ENCODE peak calls at places on chromosomes 11 and 22, in ten cellular contexts. P is stomach, W is dorsolateral prefrontal cortex, J is uterus, D is foreskin fibroblast, Z is WERI-Rb-1, O is GM06990, F is right atrium auricular region, H is HCT116, A is choroid plexus epithelial cell. X is an unnamed sample.

GRCh38 chr11:3042496-3043314 is 14.5 kb downstream of the CARS1 start:
- DNase-seq in H (no peak), Z (no peak), P (no peak), O (no peak), W (no peak), F (no peak), D (no peak), J (no peak), A (no peak), X (no peak)

GRCh38 chr22:45218974-45219373 is 21.7 kb downstream of the KIAA0930 start:
- DNase-seq in A (no peak), Z (no peak), P (no peak), W (no peak), H (no peak), J (no peak), F (no peak), O (no peak), D (no peak), X (peak; percentile 58)

GRCh38 chr22:41480397-41480735 is 11.4 kb downstream of the ACO2 start:
- DNase-seq in D (peak; percentile 56), H (no peak), O (no peak), A (peak; percentile 77), J (no peak), P (no peak), Z (no peak), W (no peak), F (no peak), X (no peak)

GRCh38 chr11:77400775-77401469 is 73.0 kb downstream of the PAK1 start:
- DNase-seq in W (no peak), H (no peak), P (no peak), Z (no peak), O (no peak), A (no peak), D (no peak), J (no peak), F (no peak), X (no peak)

GRCh38 chr11:13883042-13883441 is 79.5 kb upstream of the SPON1 start:
- DNase-seq in Z (no peak), A (no peak), F (no peak), D (no peak), O (no peak), J (no peak), P (no peak), H (no peak), W (no peak), X (peak; percentile 1)

GRCh38 chr11:66853242-66854229 is 3.3 kb upstream of the LRFN4 start:
- DNase-seq in J (no peak), H (no peak), D (no peak), O (no peak), W (no peak), F (no peak), P (no peak), Z (no peak), A (no peak), X (no peak)

GRCh38 chr11:69464621-69464960 is 16.9 kb upstream of the LINC01488 start:
- DNase-seq in P (no peak), Z (no peak), A (no peak), D (no peak), F (no peak), O (no peak), J (no peak), W (no peak), H (no peak), X (no peak)

GRCh38 chr11:134385171-134385570 is 26.9 kb downstream of the B3GAT1 start:
- DNase-seq in J (no peak), A (no peak), W (no peak), O (no peak), H (no peak), F (no peak), Z (no peak), D (no peak), P (no peak), X (no peak)

GRCh38 chr22:36687516-36687915 is 16.0 kb downstream of the CACNG2 start:
- DNase-seq in J (no peak), P (no peak), Z (peak; percentile 85), F (no peak), H (no peak), W (no peak), O (no peak), A (no peak), D (no peak), X (no peak)

GRCh38 chr22:20171288-20172037 is 20.6 kb upstream of the CCDC188 start:
- DNase-seq in W (no peak), O (no peak), Z (no peak), D (no peak), P (no peak), J (no peak), F (no peak), H (no peak), A (no peak), X (no peak)

GRCh38 chr11:2799881-2800654 is 85.5 kb downstream of the CDKN1C start:
- DNase-seq in Z (peak; percentile 4), J (peak; percentile 10), F (no peak), D (no peak), O (no peak), H (no peak), A (no peak), P (peak; percentile 38), W (peak; percentile 29), X (no peak)

GRCh38 chr11:44112083-44112865 is 16.8 kb downstream of the EXT2 start:
- DNase-seq in A (peak; percentile 57), W (no peak), P (no peak), Z (no peak), F (no peak), J (no peak), H (no peak), O (no peak), D (peak; percentile 89), X (no peak)

GRCh38 chr11:36899796-36900195 is 301.8 kb upstream of the RAG2 start:
- DNase-seq in H (no peak), J (no peak), A (no peak), F (no peak), P (no peak), Z (no peak), O (no peak), D (no peak), W (no peak), X (no peak)

GRCh38 chr22:24289781-24290181 is 19.1 kb downstream of the SPECC1L start:
- DNase-seq in F (no peak), O (no peak), J (no peak), W (no peak), D (no peak), A (no peak), Z (peak; percentile 42), P (no peak), H (no peak), X (no peak)

GRCh38 chr11:94855666-94856065 is 87.5 kb downstream of the AMOTL1 start:
- DNase-seq in J (no peak), F (no peak), H (no peak), Z (no peak), O (no peak), D (no peak), P (no peak), A (peak; percentile 63), W (no peak), X (no peak)

GRCh38 chr11:123330948-123331347 is 99.1 kb upstream of the GRAMD1B start:
- DNase-seq in J (no peak), P (no peak), A (no peak), H (no peak), D (no peak), F (no peak), W (no peak), Z (no peak), O (no peak), X (no peak)

DNA sequence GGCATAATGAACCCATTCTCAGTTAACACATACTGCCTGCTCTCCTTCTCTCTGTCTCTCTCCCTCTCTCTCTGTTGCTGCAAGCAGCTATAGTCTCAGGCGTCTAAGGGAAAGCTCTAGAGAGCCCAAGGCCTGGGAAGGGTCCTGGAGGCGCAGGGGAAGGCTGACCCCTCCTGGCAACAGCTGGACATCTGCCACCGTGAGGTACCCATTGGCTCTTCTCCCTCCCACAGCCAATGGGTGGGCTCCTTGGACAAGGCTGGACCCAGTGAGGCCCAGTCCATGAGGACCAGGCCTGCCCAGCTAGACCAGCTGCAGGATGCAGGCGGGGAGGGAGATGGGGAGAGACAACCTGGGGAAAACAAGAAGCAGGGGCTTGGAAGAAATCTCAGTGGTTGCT is 349.8 kb downstream of the BUD13 start:
- DNase-seq in A (no peak), O (no peak), H (no peak), W (no peak), D (no peak), P (no peak), Z (peak; percentile 79), J (no peak), F (no peak), X (no peak)
- TF ChIP-seq CTCF in A (no peak), O (no peak), H (no peak), W (no peak), D (no peak), P (no peak), Z (peak; percentile 77), J (no peak), F (no peak), X (no peak)

DNA sequence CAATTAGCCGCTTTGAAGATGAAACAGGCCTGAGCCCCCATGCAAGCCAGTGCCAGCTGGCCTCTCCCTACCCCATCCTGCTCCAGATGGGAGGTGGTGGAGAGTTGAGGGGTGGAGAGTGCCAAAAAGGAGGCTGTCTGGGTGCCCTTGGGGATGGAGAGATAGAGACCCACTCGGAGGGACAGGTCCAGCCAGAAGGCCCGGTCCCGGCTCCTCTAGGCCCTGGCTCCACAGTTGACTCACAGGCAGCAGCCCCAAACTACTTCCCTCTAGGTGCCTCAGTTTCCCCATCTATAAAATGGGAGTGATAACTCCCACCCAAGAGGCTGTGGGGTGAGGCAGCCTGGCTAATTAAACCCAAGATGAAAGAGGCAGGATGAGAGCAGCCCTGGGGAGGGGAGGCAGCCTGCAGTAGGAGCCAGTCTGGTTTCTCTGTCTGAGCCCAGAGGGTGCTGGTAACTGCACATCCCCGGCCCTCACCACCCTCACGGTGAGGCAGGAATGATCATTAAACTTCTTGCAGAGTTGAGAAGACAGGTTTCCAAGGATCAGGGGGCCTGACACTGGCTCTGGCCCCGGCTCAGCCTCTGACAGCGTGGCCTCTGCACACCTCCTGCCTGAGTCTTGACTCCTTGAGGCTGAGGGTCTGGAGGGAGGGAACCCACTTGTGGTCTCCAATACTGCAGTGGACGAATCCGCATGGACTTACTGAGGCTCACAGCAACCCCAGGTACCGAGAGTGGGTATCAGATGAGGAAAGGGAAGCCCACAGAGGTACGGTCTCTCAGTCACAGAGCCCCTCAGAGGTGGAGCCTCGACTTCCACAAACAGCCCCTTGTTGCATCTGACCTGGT is 1.4 kb upstream of the AP5B1 start:
- DNase-seq in P (no peak), H (no peak), J (no peak), D (no peak), Z (no peak), A (no peak), F (no peak), W (no peak), O (no peak), X (no peak)
- H3K4me3 ChIP-seq in P (no peak overlapping the region), H (no peak overlapping the region), J (no peak overlapping the region), D (no peak overlapping the region), Z (no peak overlapping the region), A (no peak overlapping the region), F (no peak overlapping the region), W (peak overlapping the region; percentile 87), O (no peak overlapping the region), X (no peak overlapping the region)

GRCh38 chr11:1765871-1766718 is 2.4 kb upstream of the CTSD start:
- DNase-seq in W (no peak), D (no peak), O (no peak), P (no peak), A (no peak), F (no peak), H (no peak), J (no peak), Z (no peak), X (no peak)
- TF ChIP-seq CTCF in W (no peak), D (no peak), O (peak; percentile 12), P (no peak), A (peak; percentile 29), F (no peak), H (no peak), J (no peak), Z (peak; percentile 41), X (peak; percentile 23)

GRCh38 chr22:49727191-49727880 is 100.3 kb downstream of the BRD1 start:
- DNase-seq in F (no peak), J (no peak), O (no peak), A (no peak), P (no peak), H (no peak), Z (no peak), W (no peak), D (no peak), X (no peak)
- H3K4me3 ChIP-seq in F (no peak overlapping the region), J (no peak overlapping the region), O (no peak overlapping the region), A (no peak overlapping the region), P (no peak overlapping the region), H (no peak overlapping the region), Z (no peak overlapping the region), W (no peak overlapping the region), D (no peak overlapping the region), X (no peak overlapping the region)

X was measured in GM12864.